ENCODE peak calls at places on chromosomes 2 and 18, in seven cellular contexts. One of them, this sample, is unnamed.
A peak's percentile ranks its signal among the peaks of the same experiment; 100 is the strongest.

GRCh38 chr2:233990261-233990798 is 60.2 kb upstream of the SPP2 start:
- DNase-seq in heart right ventricle: no peak
- DNase-seq in GM13976: no peak
- DNase-seq in lung: no peak
- DNase-seq in nephron progenitor cell: no peak
- DNase-seq in GM06990: peak; percentile 15
- DNase-seq in fibroblast of pulmonary artery: no peak
- DNase-seq in this sample: no peak

GRCh38 chr2:202378001-202378400 is 1.9 kb downstream of the BMPR2 start:
- DNase-seq in lung: no peak
- DNase-seq in GM06990: no peak
- DNase-seq in GM13976: no peak
- DNase-seq in fibroblast of pulmonary artery: no peak
- DNase-seq in heart right ventricle: no peak
- DNase-seq in nephron progenitor cell: no peak
- DNase-seq in this sample: no peak

GRCh38 chr18:59032308-59032707 is 107.4 kb upstream of the SEC11C start:
- DNase-seq in nephron progenitor cell: no peak
- DNase-seq in GM13976: no peak
- DNase-seq in lung: no peak
- DNase-seq in heart right ventricle: no peak
- DNase-seq in fibroblast of pulmonary artery: no peak
- DNase-seq in GM06990: no peak
- DNase-seq in this sample: no peak

GRCh38 chr2:60555794-60556161 is 2.3 kb upstream of the BCL11A start:
- DNase-seq in lung: no peak
- DNase-seq in heart right ventricle: no peak
- DNase-seq in fibroblast of pulmonary artery: no peak
- DNase-seq in GM13976: no peak
- DNase-seq in nephron progenitor cell: no peak
- DNase-seq in GM06990: no peak
- DNase-seq in this sample: no peak

GRCh38 chr2:84494070-84494469 is 22.2 kb upstream of the DNAH6 start:
- DNase-seq in lung: no peak
- DNase-seq in GM13976: no peak
- DNase-seq in GM06990: no peak
- DNase-seq in heart right ventricle: no peak
- DNase-seq in fibroblast of pulmonary artery: peak; percentile 31
- DNase-seq in nephron progenitor cell: no peak
- DNase-seq in this sample: no peak

GRCh38 chr2:238978507-238978906 is 130.6 kb downstream of the TWIST2 start:
- DNase-seq in GM13976: no peak
- DNase-seq in nephron progenitor cell: no peak
- DNase-seq in heart right ventricle: no peak
- DNase-seq in GM06990: no peak
- DNase-seq in lung: no peak
- DNase-seq in fibroblast of pulmonary artery: no peak
- DNase-seq in this sample: no peak

GRCh38 chr2:224941958-224942357 is 100.3 kb downstream of the DOCK10 start:
- DNase-seq in fibroblast of pulmonary artery: no peak
- DNase-seq in GM06990: no peak
- DNase-seq in GM13976: no peak
- DNase-seq in nephron progenitor cell: no peak
- DNase-seq in heart right ventricle: no peak
- DNase-seq in lung: no peak
- DNase-seq in this sample: no peak

GRCh38 chr2:75337619-75338018 is 138.3 kb upstream of the TACR1 start:
- DNase-seq in lung: no peak
- DNase-seq in GM13976: no peak
- DNase-seq in fibroblast of pulmonary artery: no peak
- DNase-seq in heart right ventricle: no peak
- DNase-seq in nephron progenitor cell: no peak
- DNase-seq in GM06990: no peak
- DNase-seq in this sample: no peak

GRCh38 chr2:28333606-28334526 is 58.8 kb upstream of the FOSL2 start:
- DNase-seq in heart right ventricle: peak; percentile 74
- DNase-seq in fibroblast of pulmonary artery: no peak
- DNase-seq in nephron progenitor cell: no peak
- DNase-seq in GM13976: no peak
- DNase-seq in GM06990: no peak
- DNase-seq in lung: no peak
- DNase-seq in this sample: no peak

GRCh38 chr2:120100627-120101026 is 87.8 kb downstream of the EPB41L5 start:
- DNase-seq in lung: no peak
- DNase-seq in heart right ventricle: no peak
- DNase-seq in GM13976: no peak
- DNase-seq in GM06990: no peak
- DNase-seq in fibroblast of pulmonary artery: no peak
- DNase-seq in nephron progenitor cell: no peak
- DNase-seq in this sample: no peak

GRCh38 chr2:238702276-238702675 is 145.6 kb upstream of the TWIST2 start:
- DNase-seq in heart right ventricle: no peak
- DNase-seq in GM13976: no peak
- DNase-seq in nephron progenitor cell: no peak
- DNase-seq in GM06990: no peak
- DNase-seq in fibroblast of pulmonary artery: no peak
- DNase-seq in lung: no peak
- DNase-seq in this sample: no peak

GRCh38 chr18:461762-462161 is 38.7 kb downstream of the COLEC12 start:
- DNase-seq in GM06990: no peak
- DNase-seq in heart right ventricle: no peak
- DNase-seq in fibroblast of pulmonary artery: no peak
- DNase-seq in GM13976: no peak
- DNase-seq in nephron progenitor cell: no peak
- DNase-seq in lung: no peak
- DNase-seq in this sample: no peak

GRCh38 chr18:63850010-63850409 is 37.5 kb upstream of the SERPINB2 start:
- DNase-seq in lung: no peak
- DNase-seq in nephron progenitor cell: peak; percentile 33
- DNase-seq in GM13976: no peak
- DNase-seq in heart right ventricle: no peak
- DNase-seq in GM06990: no peak
- DNase-seq in fibroblast of pulmonary artery: peak; percentile 39
- DNase-seq in this sample: no peak

GRCh38 chr2:97764559-97765263 is 51.3 kb downstream of the ZAP70 start:
- DNase-seq in heart right ventricle: no peak
- DNase-seq in fibroblast of pulmonary artery: no peak
- DNase-seq in GM13976: no peak
- DNase-seq in GM06990: no peak
- DNase-seq in lung: no peak
- DNase-seq in nephron progenitor cell: no peak
- DNase-seq in this sample: no peak

GRCh38 chr2:221649045-221649444 is 76.9 kb upstream of the EPHA4 start:
- DNase-seq in fibroblast of pulmonary artery: peak; percentile 18
- DNase-seq in nephron progenitor cell: no peak
- DNase-seq in GM06990: no peak
- DNase-seq in heart right ventricle: peak; percentile 27
- DNase-seq in lung: no peak
- DNase-seq in GM13976: no peak
- DNase-seq in this sample: peak; percentile 16

GRCh38 chr2:12227941-12228608 is 481.6 kb downstream of the LPIN1 start:
- DNase-seq in GM13976: no peak
- DNase-seq in lung: no peak
- DNase-seq in nephron progenitor cell: no peak
- DNase-seq in GM06990: no peak
- DNase-seq in heart right ventricle: no peak
- DNase-seq in fibroblast of pulmonary artery: peak; percentile 52
- DNase-seq in this sample: no peak

GRCh38 chr2:65604246-65604645 is 171.8 kb upstream of the SPRED2 start:
- DNase-seq in nephron progenitor cell: no peak
- DNase-seq in fibroblast of pulmonary artery: no peak
- DNase-seq in lung: no peak
- DNase-seq in heart right ventricle: no peak
- DNase-seq in GM06990: no peak
- DNase-seq in GM13976: no peak
- DNase-seq in this sample: no peak

GRCh38 chr2:219056896-219057708 is 3.6 kb downstream of the IHH start:
- DNase-seq in heart right ventricle: no peak
- DNase-seq in lung: no peak
- DNase-seq in nephron progenitor cell: peak; percentile 22
- DNase-seq in fibroblast of pulmonary artery: no peak
- DNase-seq in GM13976: no peak
- DNase-seq in GM06990: no peak
- DNase-seq in this sample: no peak

GRCh38 chr2:46135936-46136335 is 161.3 kb upstream of the EPAS1 start:
- DNase-seq in GM13976: no peak
- DNase-seq in nephron progenitor cell: no peak
- DNase-seq in fibroblast of pulmonary artery: peak; percentile 92
- DNase-seq in GM06990: no peak
- DNase-seq in lung: peak; percentile 51
- DNase-seq in heart right ventricle: no peak
- DNase-seq in this sample: no peak

GRCh38 chr2:159484537-159484936 is 131.8 kb downstream of the BAZ2B start:
- DNase-seq in nephron progenitor cell: no peak
- DNase-seq in GM06990: no peak
- DNase-seq in GM13976: no peak
- DNase-seq in heart right ventricle: no peak
- DNase-seq in fibroblast of pulmonary artery: no peak
- DNase-seq in lung: no peak
- DNase-seq in this sample: no peak

GRCh38 chr18:22800551-22800951 is 132.6 kb upstream of the RBBP8 start:
- DNase-seq in lung: no peak
- DNase-seq in fibroblast of pulmonary artery: peak; percentile 48
- DNase-seq in GM13976: no peak
- DNase-seq in GM06990: no peak
- DNase-seq in nephron progenitor cell: no peak
- DNase-seq in heart right ventricle: no peak
- DNase-seq in this sample: peak; percentile 20

GRCh38 chr2:199370150-199370780 is 87.5 kb downstream of the SATB2 start:
- DNase-seq in GM06990: no peak
- DNase-seq in heart right ventricle: no peak
- DNase-seq in lung: no peak
- DNase-seq in fibroblast of pulmonary artery: no peak
- DNase-seq in nephron progenitor cell: no peak
- DNase-seq in GM13976: no peak
- DNase-seq in this sample: no peak

GRCh38 chr2:181198188-181198864 is 217.9 kb downstream of the UBE2E3 start:
- DNase-seq in nephron progenitor cell: no peak
- DNase-seq in heart right ventricle: no peak
- DNase-seq in fibroblast of pulmonary artery: no peak
- DNase-seq in GM13976: no peak
- DNase-seq in GM06990: no peak
- DNase-seq in lung: no peak
- DNase-seq in this sample: no peak

GRCh38 chr2:146246734-146247523 is 1597.9 kb upstream of the ACVR2A start:
- DNase-seq in fibroblast of pulmonary artery: no peak
- DNase-seq in lung: no peak
- DNase-seq in GM06990: no peak
- DNase-seq in nephron progenitor cell: no peak
- DNase-seq in GM13976: no peak
- DNase-seq in heart right ventricle: no peak
- DNase-seq in this sample: no peak

DNA sequence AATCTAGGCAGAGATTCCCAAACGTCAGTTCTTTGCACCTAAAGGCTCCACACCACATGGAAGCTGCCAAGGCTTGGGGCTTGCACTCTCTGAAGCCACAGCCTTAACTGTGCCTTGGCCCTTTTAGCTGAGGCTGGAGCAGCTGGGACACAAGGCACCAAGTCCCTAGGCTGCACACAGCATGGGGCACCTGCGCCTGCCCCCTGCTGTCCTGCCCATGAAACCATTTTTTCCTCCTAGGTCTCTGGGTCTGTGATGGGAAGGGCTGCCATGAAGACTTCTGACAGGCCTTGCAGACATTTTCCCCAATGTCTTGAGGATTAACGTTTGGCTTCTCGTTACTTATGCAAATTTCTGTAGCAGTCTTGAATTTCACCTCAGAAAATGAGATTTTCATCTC is 241.5 kb downstream of the OSR1 start:
- DNase-seq in GM13976: no peak
- DNase-seq in nephron progenitor cell: no peak
- DNase-seq in lung: no peak
- DNase-seq in fibroblast of pulmonary artery: no peak
- DNase-seq in heart right ventricle: no peak
- DNase-seq in GM06990: no peak
- DNase-seq in this sample: no peak
- TF ChIP-seq CTCF in GM13976: no peak
- TF ChIP-seq CTCF in nephron progenitor cell: no peak
- TF ChIP-seq CTCF in lung: no peak
- TF ChIP-seq CTCF in fibroblast of pulmonary artery: no peak
- TF ChIP-seq CTCF in heart right ventricle: no peak
- TF ChIP-seq CTCF in GM06990: peak; percentile 5
- TF ChIP-seq CTCF in this sample: no peak

GRCh38 chr2:150097891-150098595 is 389.4 kb downstream of the RND3 start:
- DNase-seq in GM13976: no peak
- DNase-seq in heart right ventricle: no peak
- DNase-seq in nephron progenitor cell: no peak
- DNase-seq in fibroblast of pulmonary artery: peak; percentile 77
- DNase-seq in GM06990: no peak
- DNase-seq in lung: no peak
- DNase-seq in this sample: no peak
- TF ChIP-seq CTCF in GM13976: no peak
- TF ChIP-seq CTCF in heart right ventricle: peak; percentile 21
- TF ChIP-seq CTCF in nephron progenitor cell: no peak
- TF ChIP-seq CTCF in fibroblast of pulmonary artery: peak; percentile 56
- TF ChIP-seq CTCF in GM06990: peak; percentile 2
- TF ChIP-seq CTCF in lung: no peak
- TF ChIP-seq CTCF in this sample: no peak

DNA sequence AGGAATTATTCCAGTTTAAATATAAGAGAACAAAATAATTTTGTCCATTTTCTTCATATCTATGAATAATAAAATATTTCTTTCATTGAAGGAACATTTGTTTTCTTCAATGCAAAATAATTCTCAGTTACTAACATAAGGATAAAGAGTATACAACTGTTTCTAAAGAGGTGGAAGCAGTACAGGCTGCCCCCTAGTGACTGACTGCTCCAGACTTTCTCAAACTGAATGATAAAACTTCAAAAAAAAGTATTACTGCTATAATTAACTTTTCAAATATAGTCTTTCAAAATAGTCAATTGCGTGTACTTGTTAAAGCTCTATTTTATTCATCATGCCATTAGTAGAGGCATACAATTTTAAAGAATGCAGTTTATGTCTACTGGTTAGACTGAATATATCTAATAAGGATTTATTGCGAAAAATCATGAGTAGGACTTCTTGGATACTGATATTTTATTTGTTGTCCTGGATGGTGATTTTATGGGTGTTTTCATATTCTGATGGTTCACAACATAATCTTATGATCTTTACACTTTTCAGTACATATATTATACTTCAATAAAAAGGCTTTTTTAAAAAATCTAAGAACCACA is 100.1 kb downstream of the WDPCP start:
- DNase-seq in GM13976: peak; percentile 17
- DNase-seq in lung: no peak
- DNase-seq in heart right ventricle: peak; percentile 5
- DNase-seq in GM06990: no peak
- DNase-seq in nephron progenitor cell: peak; percentile 10
- DNase-seq in fibroblast of pulmonary artery: peak; percentile 67
- DNase-seq in this sample: peak; percentile 42
- TF ChIP-seq CTCF in GM13976: peak; percentile 60
- TF ChIP-seq CTCF in lung: no peak
- TF ChIP-seq CTCF in heart right ventricle: peak; percentile 70
- TF ChIP-seq CTCF in GM06990: peak; percentile 83
- TF ChIP-seq CTCF in nephron progenitor cell: peak; percentile 66
- TF ChIP-seq CTCF in fibroblast of pulmonary artery: peak; percentile 89
- TF ChIP-seq CTCF in this sample: peak; percentile 47

DNA sequence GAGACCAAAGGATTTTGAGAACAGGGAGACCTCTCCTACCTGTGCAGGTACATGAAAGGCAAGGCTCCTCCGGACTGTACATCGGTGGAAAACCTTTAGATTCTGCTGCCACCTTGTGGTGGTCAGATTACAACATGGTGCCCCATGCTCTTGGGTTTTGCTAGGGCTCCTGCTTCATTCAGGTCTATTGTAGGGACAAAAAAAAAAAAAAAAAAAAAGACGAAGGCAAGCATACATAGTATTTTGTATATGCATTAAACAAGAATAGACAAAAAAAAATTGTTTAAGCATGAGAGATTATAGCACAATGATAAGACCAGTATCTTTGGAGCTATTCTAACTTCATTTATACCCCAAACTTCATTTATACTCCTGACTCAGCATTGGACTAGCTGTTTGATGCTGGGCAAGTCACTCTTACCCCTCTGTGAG is 27.4 kb upstream of the SPR start:
- DNase-seq in fibroblast of pulmonary artery: peak; percentile 74
- DNase-seq in GM13976: peak; percentile 59
- DNase-seq in lung: peak; percentile 72
- DNase-seq in nephron progenitor cell: peak; percentile 60
- DNase-seq in heart right ventricle: peak; percentile 55
- DNase-seq in GM06990: peak; percentile 10
- DNase-seq in this sample: peak; percentile 45
- TF ChIP-seq CTCF in fibroblast of pulmonary artery: peak; percentile 69
- TF ChIP-seq CTCF in GM13976: peak; percentile 74
- TF ChIP-seq CTCF in lung: peak; percentile 51
- TF ChIP-seq CTCF in nephron progenitor cell: peak; percentile 63
- TF ChIP-seq CTCF in heart right ventricle: peak; percentile 72
- TF ChIP-seq CTCF in GM06990: peak; percentile 72
- TF ChIP-seq CTCF in this sample: peak; percentile 83